ENCODE peak calls at places on chromosomes 11 and 22, in five cellular contexts. P is GM12891, B is globus pallidus, S is amygdala, V is osteocyte. M is an unnamed sample.

GRCh38 chr11:134750619-134751018 is 338.6 kb upstream of the B3GAT1 start:
- DNase-seq in B (no peak), V (peak), P (no peak), S (no peak), M (no peak)

GRCh38 chr22:20857838-20858614 is 585 bp downstream of the PI4KA start:
- DNase-seq in B (peak), V (peak), S (peak), P (peak), M (peak)

GRCh38 chr11:91959411-91959810 is 265.2 kb upstream of the FAT3 start:
- DNase-seq in B (no peak), S (no peak), P (no peak), V (no peak), M (no peak)

GRCh38 chr11:16831281-16832192 is 93.1 kb downstream of the C11orf58 start:
- DNase-seq in B (no peak), V (no peak), S (no peak), P (no peak), M (no peak)

GRCh38 chr22:48423481-48423901 is 1404.2 kb downstream of the BRD1 start:
- DNase-seq in S (no peak), B (no peak), P (no peak), V (no peak), M (no peak)

GRCh38 chr11:130623909-130624668 is 175.6 kb downstream of the ADAMTS15 start:
- DNase-seq in B (no peak), S (no peak), V (no peak), P (no peak), M (no peak)

GRCh38 chr11:64638017-64638664 is 47.1 kb downstream of the SLC22A12 start:
- DNase-seq in P (no peak), B (no peak), S (no peak), V (no peak), M (no peak)

GRCh38 chr22:37178350-37179125 is 9.5 kb downstream of the C1QTNF6 start:
- DNase-seq in V (no peak), P (no peak), B (no peak), S (no peak), M (no peak)

GRCh38 chr11:34208266-34209135 is 103.1 kb downstream of the NAT10 start:
- DNase-seq in B (no peak), V (no peak), P (no peak), S (no peak), M (no peak)

GRCh38 chr22:38132136-38132535 is 21.7 kb upstream of the BAIAP2L2 start:
- DNase-seq in V (no peak), S (no peak), B (no peak), P (no peak), M (no peak)

GRCh38 chr11:19931141-19931767 is 218.6 kb downstream of the NAV2 start:
- DNase-seq in P (no peak), V (no peak), S (no peak), B (no peak), M (no peak)